ENCODE peak calls at places on chromosomes 2 and 18, in five cellular contexts. E, W, O, N and I are unnamed samples.

GRCh38 chr2:218871345-218872302 is 9.0 kb upstream of the WNT10A start:
- DNase-seq in E (no peak), W (no peak), O (no peak), N (no peak), I (no peak)

GRCh38 chr18:48430162-48430561 is 21.0 kb upstream of the ZBTB7C start:
- DNase-seq in E (no peak), W (no peak), O (no peak), N (no peak), I (no peak)

GRCh38 chr2:150255528-150255927 is 231.9 kb downstream of the RND3 start:
- DNase-seq in E (no peak), W (peak; percentile 74), O (peak; percentile 61), N (no peak), I (peak; percentile 41)

GRCh38 chr2:71963295-71963694 is 184.4 kb downstream of the CYP26B1 start:
- DNase-seq in E (no peak), W (no peak), O (peak; percentile 39), N (no peak), I (peak; percentile 33)

GRCh38 chr2:190404487-190404886 is 3.7 kb upstream of the MFSD6 start:
- DNase-seq in E (no peak), W (peak; percentile 22), O (peak; percentile 60), N (no peak), I (peak; percentile 24)

GRCh38 chr2:105541189-105542050 is 142.6 kb upstream of the FHL2 start:
- DNase-seq in E (no peak), W (no peak), O (no peak), N (no peak), I (no peak)

GRCh38 chr2:206198677-206199076 is 39.0 kb downstream of the EEF1B2 start:
- DNase-seq in E (no peak), W (no peak), O (no peak), N (no peak), I (peak; percentile 68)

GRCh38 chr18:36448384-36449290 is 151.1 kb downstream of the FHOD3 start:
- DNase-seq in E (no peak), W (no peak), O (no peak), N (no peak), I (no peak)

GRCh38 chr2:17747684-17748452 is 5.7 kb downstream of the SMC6 start:
- DNase-seq in E (no peak), W (no peak), O (peak; percentile 42), N (no peak), I (peak; percentile 48)

GRCh38 chr2:43149482-43150107 is 76.8 kb downstream of the ZFP36L2 start:
- DNase-seq in E (peak; percentile 69), W (no peak), O (no peak), N (no peak), I (no peak)

GRCh38 chr2:17495590-17495989 is 22.6 kb downstream of the RAD51AP2 start:
- DNase-seq in E (no peak), W (no peak), O (peak; percentile 14), N (no peak), I (no peak)

GRCh38 chr18:55687106-55687505 is 99.1 kb upstream of the TCF4 start:
- DNase-seq in E (no peak), W (no peak), O (no peak), N (no peak), I (no peak)

GRCh38 chr2:167992258-167992657 is 255.1 kb downstream of the STK39 start:
- DNase-seq in E (no peak), W (no peak), O (no peak), N (no peak), I (no peak)

GRCh38 chr18:51623653-51624052 is 426.2 kb upstream of the MEX3C start:
- DNase-seq in E (no peak), W (no peak), O (no peak), N (no peak), I (no peak)

GRCh38 chr18:76405280-76405679 is 89.8 kb downstream of the ZNF516 start:
- DNase-seq in E (no peak), W (no peak), O (no peak), N (no peak), I (no peak)

GRCh38 chr2:152525277-152525838 is 190.4 kb downstream of the FMNL2 start:
- DNase-seq in E (no peak), W (peak; percentile 45), O (peak; percentile 77), N (peak; percentile 66), I (peak; percentile 35)

GRCh38 chr2:64311948-64312621 is 141.9 kb upstream of the LGALSL start:
- DNase-seq in E (peak; percentile 65), W (peak; percentile 97), O (peak; percentile 91), N (peak; percentile 90), I (peak; percentile 87)

GRCh38 chr2:227450921-227451654 is 20.9 kb upstream of the AGFG1 start:
- DNase-seq in E (no peak), W (no peak), O (no peak), N (no peak), I (peak; percentile 85)

GRCh38 chr2:120847700-120848321 is 112.1 kb downstream of the GLI2 start:
- DNase-seq in E (no peak), W (no peak), O (peak; percentile 21), N (peak; percentile 57), I (no peak)

GRCh38 chr2:234291765-234292204 is 205.1 kb downstream of the ARL4C start:
- DNase-seq in E (peak; percentile 71), W (peak; percentile 74), O (peak; percentile 78), N (no peak), I (peak; percentile 66)

GRCh38 chr2:216219866-216220265 is 110.7 kb downstream of the XRCC5 start:
- DNase-seq in E (no peak), W (no peak), O (no peak), N (no peak), I (no peak)
- H3K4me3 ChIP-seq in E (no peak overlapping the region), W (no peak overlapping the region), O (no peak overlapping the region), N (no peak overlapping the region), I (no peak overlapping the region)

GRCh38 chr18:61616111-61616610 is 276.6 kb downstream of the RNF152 start:
- DNase-seq in E (no peak), W (no peak), O (no peak), N (no peak), I (no peak)

GRCh38 chr18:61608306-61608705 is 275.1 kb downstream of the CDH20 start:
- DNase-seq in E (no peak), W (no peak), O (peak; percentile 19), N (no peak), I (no peak)

GRCh38 chr18:61609131-61609530 is 275.9 kb downstream of the CDH20 start:
- DNase-seq in E (no peak), W (no peak), O (no peak), N (no peak), I (no peak)

GRCh38 chr18:61606759-61607158 is 273.5 kb downstream of the CDH20 start:
- DNase-seq in E (no peak), W (peak; percentile 89), O (peak; percentile 92), N (peak; percentile 84), I (peak; percentile 92)

DNA sequence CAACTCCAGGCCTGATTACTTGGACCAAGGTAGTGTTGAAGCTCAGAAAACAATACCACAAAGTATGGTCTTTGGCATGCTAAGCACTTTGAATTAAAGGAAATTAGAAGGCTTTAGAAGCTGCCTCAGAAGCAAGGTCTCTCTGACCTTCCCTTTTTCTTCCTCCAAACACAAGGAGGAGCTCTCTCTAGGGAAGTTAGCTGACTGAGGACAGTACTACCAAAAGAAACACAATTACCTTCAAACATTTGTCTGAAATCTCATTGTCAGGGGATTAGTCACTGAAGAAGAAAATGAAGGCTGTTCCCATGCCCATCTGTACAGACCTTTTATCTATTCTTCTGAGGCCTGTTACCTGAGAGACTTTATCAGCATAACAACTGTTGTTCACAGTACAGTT is 279.3 kb downstream of the CDH20 start:
- DNase-seq in E (no peak), W (no peak), O (no peak), N (no peak), I (no peak)
- TF ChIP-seq CTCF in E (no peak), W (peak; percentile 52), O (peak; percentile 7), N (no peak), I (peak; percentile 8)

DNA sequence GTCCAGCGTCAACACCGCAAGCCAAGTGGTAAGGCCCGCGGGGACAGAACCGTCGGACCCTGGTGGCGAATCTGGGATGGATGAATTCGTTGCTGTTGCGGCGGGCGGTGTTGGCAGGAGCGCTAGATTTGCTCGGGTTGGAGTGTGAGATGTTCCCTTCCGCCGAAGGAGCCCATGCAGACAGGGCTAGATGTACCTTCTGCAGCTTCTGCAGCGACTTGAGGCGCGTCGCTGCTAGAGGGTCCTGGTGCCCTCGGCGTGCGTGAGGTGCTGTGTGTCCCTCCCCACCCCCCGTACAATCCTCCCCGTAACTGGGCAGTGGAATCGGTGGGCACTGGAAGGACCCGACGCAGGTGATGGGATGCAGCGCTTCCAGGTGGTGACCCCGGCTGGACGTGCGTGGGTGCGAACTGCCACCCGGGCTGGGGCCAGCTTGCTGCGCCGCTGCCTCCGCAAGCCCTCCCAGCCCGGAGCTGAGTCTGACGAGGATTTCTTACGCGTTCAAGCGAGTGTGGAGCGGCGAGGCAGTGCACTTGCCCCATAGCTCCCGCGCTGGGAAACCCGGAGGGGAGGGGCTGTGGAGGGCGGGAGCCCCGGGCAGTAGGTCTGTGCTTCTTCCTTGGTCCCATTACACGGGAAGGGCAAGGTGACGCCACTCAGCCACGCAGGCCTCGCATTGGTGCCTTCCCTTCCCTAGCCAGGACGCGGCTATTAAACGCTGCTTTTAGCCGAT is 34.3 kb downstream of the CHRNA1 start:
- DNase-seq in E (no peak), W (no peak), O (peak; percentile 22), N (no peak), I (peak; percentile 20)
- H3K4me3 ChIP-seq in E (no peak overlapping the region), W (peak overlapping the region; percentile 53), O (peak overlapping the region; percentile 55), N (peak overlapping the region; percentile 45), I (peak overlapping the region; percentile 53)

GRCh38 chr18:14978962-14979535 is 231.1 kb downstream of the ANKRD30B start:
- DNase-seq in E (no peak), W (no peak), O (no peak), N (no peak), I (no peak)

GRCh38 chr18:14975431-14975830 is 227.5 kb downstream of the ANKRD30B start:
- DNase-seq in E (no peak), W (no peak), O (no peak), N (no peak), I (no peak)

GRCh38 chr18:14974576-14974975 is 226.6 kb downstream of the ANKRD30B start:
- DNase-seq in E (no peak), W (no peak), O (no peak), N (no peak), I (no peak)

GRCh38 chr18:14978191-14978590 is 230.2 kb downstream of the ANKRD30B start:
- DNase-seq in E (no peak), W (no peak), O (no peak), N (no peak), I (no peak)

GRCh38 chr18:14976736-14977430 is 228.9 kb downstream of the ANKRD30B start:
- DNase-seq in E (no peak), W (no peak), O (no peak), N (no peak), I (no peak)
- TF ChIP-seq CTCF in E (no peak), W (peak; percentile 42), O (no peak), N (no peak), I (no peak)

DNA sequence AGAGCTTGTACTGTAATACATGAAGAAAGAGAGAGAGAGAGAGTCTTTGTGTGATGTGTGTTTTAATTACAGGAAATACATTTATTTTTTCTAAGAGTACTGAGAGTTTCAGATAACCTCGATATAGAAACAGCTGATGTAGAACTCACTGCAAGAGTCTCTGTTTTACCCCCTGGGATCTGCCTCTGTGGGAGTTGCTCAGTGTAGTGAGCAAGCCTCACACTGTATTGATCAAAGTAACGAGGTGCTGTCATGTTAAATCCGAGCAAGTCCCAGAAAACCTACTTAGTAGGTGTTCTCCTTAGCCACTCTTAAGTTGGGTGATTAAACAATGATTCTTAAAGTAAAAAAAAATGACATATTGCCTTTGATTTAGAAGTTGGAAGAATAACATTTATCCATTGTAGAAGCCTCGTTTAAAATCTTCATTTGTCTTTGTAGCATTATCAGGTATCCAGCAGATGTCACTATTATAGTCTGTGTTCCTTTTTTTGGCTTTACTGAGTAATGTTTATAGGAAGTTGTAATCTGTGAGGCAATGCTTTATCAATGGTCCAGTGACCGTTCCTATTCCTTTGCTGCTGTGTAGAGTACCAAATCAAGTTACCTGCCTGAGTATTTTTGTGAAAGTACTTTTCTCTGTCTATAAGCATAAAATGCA is 219.0 kb downstream of the MYO3B start:
- DNase-seq in E (no peak), W (no peak), O (no peak), N (no peak), I (peak; percentile 4)
- H3K4me3 ChIP-seq in E (no peak overlapping the region), W (no peak overlapping the region), O (no peak overlapping the region), N (no peak overlapping the region), I (no peak overlapping the region)